ENCODE peak calls at places on chromosome 14, in six cellular contexts. L, Z, T, Q, M and X are unnamed samples.

GRCh38 chr14:98548071-98548686 is 723.8 kb downstream of the BCL11B start:
- DNase-seq in L (no peak), Z (no peak), T (no peak), Q (no peak), M (no peak), X (no peak)

GRCh38 chr14:21093769-21094681 is 4.4 kb downstream of the ZNF219 start:
- DNase-seq in L (no peak), Z (no peak), T (no peak), Q (no peak), M (peak), X (no peak)

GRCh38 chr14:61188936-61189808 is 92.0 kb downstream of the TMEM30B start:
- DNase-seq in L (no peak), Z (peak), T (peak), Q (peak), M (peak), X (peak)

GRCh38 chr14:100589071-100589759 is 2.0 kb upstream of the BEGAIN start:
- DNase-seq in L (no peak), Z (no peak), T (no peak), Q (no peak), M (peak), X (no peak)

GRCh38 chr14:45246633-45247173 is 6.3 kb downstream of the MIS18BP1 start:
- DNase-seq in L (no peak), Z (no peak), T (no peak), Q (no peak), M (no peak), X (no peak)

GRCh38 chr14:35196571-35196970 is 74.2 kb downstream of the PRORP start:
- DNase-seq in L (no peak), Z (no peak), T (no peak), Q (no peak), M (no peak), X (no peak)

GRCh38 chr14:31549817-31550216 is 11.4 kb upstream of the NUBPL start:
- DNase-seq in L (no peak), Z (no peak), T (no peak), Q (no peak), M (no peak), X (no peak)

GRCh38 chr14:34715108-34715863 is 893 bp upstream of the CFL2 start:
- DNase-seq in L (no peak), Z (no peak), T (no peak), Q (no peak), M (no peak), X (no peak)

GRCh38 chr14:24734917-24735500 is 101.0 kb upstream of the GZMB start:
- DNase-seq in L (peak), Z (peak), T (no peak), Q (peak), M (peak), X (no peak)

GRCh38 chr14:64891839-64892375 is 12.2 kb upstream of the SPTB start:
- DNase-seq in L (peak), Z (peak), T (no peak), Q (peak), M (peak), X (no peak)

GRCh38 chr14:50941151-50941550 is 3.1 kb downstream of the PYGL start:
- DNase-seq in L (no peak), Z (no peak), T (no peak), Q (no peak), M (no peak), X (no peak)

GRCh38 chr14:56666716-56667115 is 87.1 kb downstream of the TMEM260 start:
- DNase-seq in L (no peak), Z (no peak), T (no peak), Q (no peak), M (no peak), X (no peak)

GRCh38 chr14:59464651-59465569 is at the start of gene GPR135:
- DNase-seq in L (no peak), Z (peak), T (peak), Q (peak), M (peak), X (peak)

GRCh38 chr14:101074124-101075024 is 170.9 kb upstream of the RTL1 start:
- DNase-seq in L (no peak), Z (no peak), T (no peak), Q (no peak), M (no peak), X (no peak)

GRCh38 chr14:85528080-85528881 is 1.7 kb upstream of the FLRT2 start:
- DNase-seq in L (no peak), Z (no peak), T (no peak), Q (peak), M (peak), X (no peak)

GRCh38 chr14:67241416-67242362 is at the start of gene PALS1:
- DNase-seq in L (peak), Z (no peak), T (peak), Q (no peak), M (peak), X (peak)

GRCh38 chr14:94227029-94227428 is 52.9 kb downstream of the PPP4R4 start:
- DNase-seq in L (no peak), Z (no peak), T (no peak), Q (no peak), M (no peak), X (no peak)

GRCh38 chr14:65594153-65594881 is 181.8 kb downstream of the FUT8 start:
- DNase-seq in L (no peak), Z (peak), T (no peak), Q (peak), M (no peak), X (no peak)

GRCh38 chr14:67738740-67739504 is 37.2 kb downstream of the RDH12 start:
- DNase-seq in L (no peak), Z (peak), T (no peak), Q (no peak), M (no peak), X (no peak)

GRCh38 chr14:72876021-72876709 is 17.7 kb downstream of the DPF3 start:
- DNase-seq in L (no peak), Z (no peak), T (no peak), Q (no peak), M (no peak), X (no peak)

GRCh38 chr14:96166475-96167223 is 38.0 kb upstream of the BDKRB2 start:
- DNase-seq in L (no peak), Z (no peak), T (no peak), Q (no peak), M (no peak), X (no peak)

GRCh38 chr14:74638970-74639369 is 26.9 kb upstream of the LTBP2 start:
- DNase-seq in L (no peak), Z (no peak), T (no peak), Q (no peak), M (no peak), X (no peak)

GRCh38 chr14:33842299-33842698 is 108.6 kb downstream of the EGLN3 start:
- DNase-seq in L (no peak), Z (peak), T (no peak), Q (no peak), M (no peak), X (no peak)

GRCh38 chr14:105331575-105332351 is 17.2 kb downstream of the PACS2 start:
- DNase-seq in L (no peak), Z (no peak), T (no peak), Q (no peak), M (no peak), X (no peak)

GRCh38 chr14:93745603-93746273 is 42.5 kb downstream of the PRIMA1 start:
- DNase-seq in L (no peak), Z (no peak), T (no peak), Q (no peak), M (no peak), X (no peak)

GRCh38 chr14:24943024-24943423 is 106.9 kb downstream of the STXBP6 start:
- DNase-seq in L (no peak), Z (peak), T (no peak), Q (peak), M (peak), X (no peak)

GRCh38 chr14:82537831-82538230 is 1004.2 kb upstream of the SEL1L start:
- DNase-seq in L (no peak), Z (no peak), T (no peak), Q (no peak), M (no peak), X (no peak)

GRCh38 chr14:80055912-80056801 is 155.1 kb downstream of the DIO2 start:
- DNase-seq in L (peak), Z (peak), T (no peak), Q (peak), M (peak), X (no peak)

GRCh38 chr14:21711360-21711961 is 37.8 kb upstream of the OR4E1 start:
- DNase-seq in L (peak), Z (peak), T (peak), Q (peak), M (peak), X (no peak)

GRCh38 chr14:30227871-30228270 is 300.2 kb upstream of the PRKD1 start:
- DNase-seq in L (no peak), Z (no peak), T (no peak), Q (no peak), M (no peak), X (no peak)

GRCh38 chr14:67541448-67542387 is 8.6 kb downstream of the PLEKHH1 start:
- DNase-seq in L (no peak), Z (peak), T (no peak), Q (no peak), M (peak), X (no peak)

GRCh38 chr14:100608586-100609330 is 21.5 kb upstream of the BEGAIN start:
- DNase-seq in L (no peak), Z (peak), T (no peak), Q (no peak), M (no peak), X (no peak)

GRCh38 chr14:22629357-22629756 is 14.8 kb downstream of the OR6J1 start:
- DNase-seq in L (no peak), Z (no peak), T (no peak), Q (no peak), M (no peak), X (no peak)

GRCh38 chr14:35403397-35404245 is 928 bp downstream of the NFKBIA start:
- DNase-seq in L (peak), Z (peak), T (peak), Q (peak), M (peak), X (peak)

GRCh38 chr14:53870997-53871396 is 85.6 kb downstream of the BMP4 start:
- DNase-seq in L (no peak), Z (no peak), T (no peak), Q (no peak), M (no peak), X (no peak)

GRCh38 chr14:94602722-94603121 is 9.5 kb upstream of the SERPINA3 start:
- DNase-seq in L (no peak), Z (no peak), T (no peak), Q (no peak), M (no peak), X (no peak)

GRCh38 chr14:24430682-24431568 is 1.2 kb downstream of the KHNYN start:
- DNase-seq in L (peak), Z (no peak), T (peak), Q (no peak), M (peak), X (no peak)

GRCh38 chr14:76305474-76305826 is 70.5 kb upstream of the ESRRB start:
- DNase-seq in L (no peak), Z (no peak), T (no peak), Q (no peak), M (no peak), X (no peak)

GRCh38 chr14:65187421-65188049 is 85.2 kb upstream of the MAX start:
- DNase-seq in L (no peak), Z (no peak), T (no peak), Q (no peak), M (peak), X (no peak)

GRCh38 chr14:34039428-34040047 is 88.7 kb upstream of the EGLN3 start:
- DNase-seq in L (no peak), Z (no peak), T (no peak), Q (no peak), M (no peak), X (no peak)

GRCh38 chr14:52060080-52060479 is 8.8 kb downstream of the NID2 start:
- DNase-seq in L (no peak), Z (peak), T (no peak), Q (no peak), M (no peak), X (no peak)

GRCh38 chr14:52058346-52058745 is 10.5 kb downstream of the NID2 start:
- DNase-seq in L (no peak), Z (no peak), T (no peak), Q (no peak), M (no peak), X (no peak)

GRCh38 chr14:52061380-52061779 is 7.5 kb downstream of the NID2 start:
- DNase-seq in L (no peak), Z (no peak), T (no peak), Q (no peak), M (no peak), X (no peak)

GRCh38 chr14:52061890-52062289 is 7.0 kb downstream of the NID2 start:
- DNase-seq in L (no peak), Z (no peak), T (no peak), Q (no peak), M (peak), X (no peak)

DNA sequence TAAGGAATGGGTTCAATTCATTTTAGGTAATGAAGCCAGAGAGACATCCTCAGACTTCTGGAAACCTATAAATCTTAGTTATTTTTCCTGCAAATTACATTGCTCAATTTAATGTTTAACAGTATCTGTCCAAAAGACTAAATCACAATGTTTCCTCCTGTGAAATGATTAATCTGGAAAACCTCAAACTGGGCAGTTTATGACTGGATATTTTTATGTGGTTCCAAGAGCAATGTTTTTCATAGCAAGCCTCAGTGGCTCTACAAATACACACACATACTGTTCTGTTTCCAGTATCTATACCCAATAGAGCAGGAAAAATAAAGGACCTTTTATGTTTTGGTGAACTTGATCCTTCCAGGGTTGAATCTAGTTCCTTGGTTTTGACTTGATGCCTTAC is 9.2 kb downstream of the NID2 start:
- DNase-seq in L (no peak), Z (no peak), T (no peak), Q (no peak), M (no peak), X (no peak)
- TF ChIP-seq POLR2AphosphoS5 in L (no peak), Z (peak), T (no peak), Q (no peak), M (no peak), X (no peak)

GRCh38 chr14:49366416-49366815 is 219.8 kb downstream of the RPS29 start:
- DNase-seq in L (no peak), Z (no peak), T (no peak), Q (no peak), M (peak), X (no peak)
- TF ChIP-seq POLR2AphosphoS5 in L (no peak), Z (no peak), T (no peak), Q (no peak), M (peak), X (no peak)

DNA sequence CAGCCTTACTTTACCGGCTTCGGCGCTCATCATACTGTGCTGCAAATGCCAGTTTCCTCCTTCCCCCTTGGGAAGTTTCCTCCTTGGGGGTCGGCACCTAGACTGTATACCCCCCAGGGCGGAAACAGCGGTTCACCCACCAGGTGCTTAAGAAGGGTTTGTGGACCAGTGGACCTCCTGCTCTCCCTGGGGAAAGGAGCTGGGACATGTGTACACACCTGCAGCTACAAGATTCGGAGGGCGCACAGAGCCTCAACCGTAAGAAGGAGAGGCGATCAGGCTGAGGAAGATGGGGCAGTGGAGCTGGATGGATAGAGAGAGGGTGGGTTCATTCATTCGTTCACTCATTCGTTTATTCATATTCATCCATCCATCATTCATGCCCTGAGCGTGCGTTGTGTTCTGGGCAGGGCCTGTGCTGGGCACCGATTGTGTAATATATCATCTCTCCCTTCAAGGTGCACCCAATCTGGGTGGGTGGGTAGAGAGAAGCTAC is 717 bp upstream of the ZNF839 start:
- DNase-seq in L (no peak), Z (peak), T (no peak), Q (no peak), M (no peak), X (no peak)
- TF ChIP-seq POLR2AphosphoS5 in L (no peak), Z (no peak), T (no peak), Q (no peak), M (no peak), X (no peak)

GRCh38 chr14:68789798-68790655 is 2.8 kb downstream of the ZFP36L1 start:
- DNase-seq in L (no peak), Z (peak), T (no peak), Q (no peak), M (peak), X (no peak)
- TF ChIP-seq POLR2AphosphoS5 in L (no peak), Z (peak), T (peak), Q (no peak), M (peak), X (no peak)